ENCODE peak calls at places on chromosome 16, in six cellular contexts. O is mesendoderm; T is Peyer's patch; Y is naive thymus-derived CD4-positive, alpha-beta T cell; P is PC-3; N is lower lobe of right lung. S is an unnamed sample.
A peak's percentile ranks its signal among the peaks of the same experiment; 100 is the strongest.

GRCh38 chr16:85586360-85587145 is 26.6 kb upstream of the GSE1 start:
- DNase-seq in O (no peak), T (no peak), Y (no peak), P (no peak), N (no peak), S (no peak)

GRCh38 chr16:5670198-5670597 is 572.6 kb upstream of the EEF2KMT start:
- DNase-seq in O (no peak), T (no peak), Y (no peak), P (no peak), N (no peak), S (no peak)

GRCh38 chr16:3074860-3075545 is 9.6 kb downstream of the IL32 start:
- DNase-seq in O (no peak), T (peak; percentile 94), Y (peak; percentile 92), P (no peak), N (no peak), S (no peak)

GRCh38 chr16:66695935-66696668 is 441 bp downstream of the CMTM4 start:
- DNase-seq in O (peak; percentile 48), T (no peak), Y (peak; percentile 19), P (peak; percentile 35), N (peak; percentile 77), S (no peak)

GRCh38 chr16:76676356-76676755 is 399.2 kb downstream of the CNTNAP4 start:
- DNase-seq in O (peak; percentile 72), T (no peak), Y (no peak), P (peak; percentile 92), N (no peak), S (no peak)

GRCh38 chr16:68236804-68237242 is 896 bp upstream of the ESRP2 start:
- DNase-seq in O (no peak), T (no peak), Y (peak; percentile 29), P (no peak), N (no peak), S (no peak)

GRCh38 chr16:22123146-22123545 is 30.8 kb downstream of the VWA3A start:
- DNase-seq in O (peak; percentile 36), T (no peak), Y (no peak), P (no peak), N (no peak), S (no peak)

GRCh38 chr16:13557476-13557875 is 362.5 kb upstream of the ERCC4 start:
- DNase-seq in O (no peak), T (no peak), Y (no peak), P (no peak), N (no peak), S (no peak)

GRCh38 chr16:88977028-88977844 is at the start of gene CBFA2T3:
- DNase-seq in O (no peak), T (peak; percentile 81), Y (no peak), P (no peak), N (peak; percentile 87), S (no peak)

GRCh38 chr16:71467810-71468209 is 5.8 kb upstream of the ZNF23 start:
- DNase-seq in O (peak; percentile 60), T (no peak), Y (peak; percentile 34), P (peak; percentile 40), N (no peak), S (no peak)

GRCh38 chr16:9437115-9437514 is 345.7 kb downstream of the HAPSTR1 start:
- DNase-seq in O (peak; percentile 57), T (no peak), Y (no peak), P (peak; percentile 2), N (no peak), S (no peak)

GRCh38 chr16:80158766-80159165 is 382.0 kb upstream of the DYNLRB2 start:
- DNase-seq in O (no peak), T (no peak), Y (no peak), P (peak; percentile 4), N (no peak), S (peak; percentile 78)

DNA sequence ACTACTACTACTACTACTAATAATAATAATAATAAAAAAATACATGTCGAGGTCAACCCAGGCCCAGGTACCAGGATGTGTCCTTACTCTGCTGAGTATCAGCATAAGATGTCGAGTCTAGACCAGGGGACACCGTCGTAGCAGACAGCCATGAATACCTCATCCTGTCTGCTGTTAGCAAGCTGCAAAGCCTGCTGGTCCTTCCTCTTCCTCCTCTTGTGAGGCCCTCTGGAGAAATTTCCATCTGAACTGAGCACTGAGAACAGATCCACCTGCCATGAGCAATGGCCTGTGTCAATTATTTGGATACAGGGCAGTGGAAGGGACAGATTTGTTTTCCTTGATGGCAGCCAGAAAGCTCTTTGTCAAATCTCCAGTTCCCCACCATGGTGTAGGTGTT is 168.5 kb downstream of the XYLT1 start:
- DNase-seq in O (no peak), T (peak; percentile 62), Y (no peak), P (no peak), N (no peak), S (no peak)
- H3K4me3 ChIP-seq in O (no peak overlapping the region), T (no peak overlapping the region), Y (no peak overlapping the region), P (no peak overlapping the region), N (no peak overlapping the region), S (no peak overlapping the region)

GRCh38 chr16:1013593-1013900 is 32.0 kb downstream of the SOX8 start:
- DNase-seq in O (no peak), T (no peak), Y (no peak), P (no peak), N (no peak), S (no peak)
- H3K27me3 ChIP-seq in O (no peaks in the 10 kb centered on the region), T (no peaks in the 10 kb centered on the region), Y (no peaks in the 10 kb centered on the region), P (peaks cover 33% of the 10 kb centered on the region), N (peaks cover 19% of the 10 kb centered on the region), S (peaks cover 45% of the 10 kb centered on the region)

DNA sequence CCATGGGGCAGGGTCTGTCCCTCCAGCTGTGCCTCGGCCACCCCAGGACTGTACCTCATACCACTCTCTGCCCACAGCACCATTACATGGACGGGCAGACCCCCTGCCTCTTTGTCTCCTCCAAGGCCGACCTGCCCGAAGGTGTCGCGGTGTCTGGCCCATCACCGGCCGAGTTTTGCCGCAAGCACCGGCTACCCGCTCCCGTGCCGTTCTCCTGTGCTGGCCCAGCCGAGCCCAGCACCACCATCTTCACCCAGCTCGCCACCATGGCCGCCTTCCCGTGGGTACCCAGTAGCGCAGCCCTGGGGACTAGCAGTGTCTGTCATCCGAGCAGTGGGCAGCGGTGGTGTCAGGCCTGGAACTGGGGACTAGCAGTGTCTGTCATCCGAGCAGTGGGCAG is 2.6 kb upstream of the RHBDL1 start:
- DNase-seq in O (no peak), T (no peak), Y (no peak), P (no peak), N (no peak), S (no peak)
- H3K36me3 ChIP-seq in O (peaks cover 22% of the 10 kb centered on the region), T (no peaks in the 10 kb centered on the region), Y (peaks cover 56% of the 10 kb centered on the region), P (peaks cover 6% of the 10 kb centered on the region), N (peaks cover 49% of the 10 kb centered on the region), S (peaks cover 59% of the 10 kb centered on the region)

GRCh38 chr16:51155901-51156810 is 5.1 kb upstream of the SALL1 start:
- DNase-seq in O (peak; percentile 71), T (no peak), Y (no peak), P (no peak), N (no peak), S (no peak)
- H3K4me3 ChIP-seq in O (no peak overlapping the region), T (no peak overlapping the region), Y (no peak overlapping the region), P (no peak overlapping the region), N (no peak overlapping the region), S (peak overlapping the region; percentile 27)